ENCODE peak calls at places on chromosomes 16 and 17, in eight cellular contexts. One of them, this sample, is unnamed. For H3K4me1, the result is how much of the 10 kb centered on the place peaks cover.

GRCh38 chr17:49739662-49740271 is 24.2 kb downstream of the FAM117A start:
- DNase-seq in pancreas: peak
- DNase-seq in CD8-positive, alpha-beta memory T cell: peak
- DNase-seq in cardiac muscle cell: peak
- DNase-seq in mesenchymal stem cell: peak
- DNase-seq in BE2C: peak
- DNase-seq in endothelial cell of umbilical vein: peak
- DNase-seq in adrenal gland: peak
- DNase-seq in this sample: peak

GRCh38 chr17:1797323-1797722 is 32.4 kb downstream of the SMYD4 start:
- DNase-seq in cardiac muscle cell: no peak
- DNase-seq in endothelial cell of umbilical vein: no peak
- DNase-seq in BE2C: peak
- DNase-seq in adrenal gland: no peak
- DNase-seq in CD8-positive, alpha-beta memory T cell: no peak
- DNase-seq in mesenchymal stem cell: no peak
- DNase-seq in pancreas: no peak
- DNase-seq in this sample: no peak

GRCh38 chr16:81473066-81473488 is 28.5 kb downstream of the CMIP start:
- DNase-seq in BE2C: no peak
- DNase-seq in adrenal gland: no peak
- DNase-seq in cardiac muscle cell: no peak
- DNase-seq in mesenchymal stem cell: no peak
- DNase-seq in endothelial cell of umbilical vein: peak
- DNase-seq in pancreas: no peak
- DNase-seq in CD8-positive, alpha-beta memory T cell: no peak
- DNase-seq in this sample: no peak

GRCh38 chr17:30788918-30789317 is 35.6 kb downstream of the CRLF3 start:
- DNase-seq in mesenchymal stem cell: no peak
- DNase-seq in BE2C: no peak
- DNase-seq in pancreas: no peak
- DNase-seq in adrenal gland: no peak
- DNase-seq in CD8-positive, alpha-beta memory T cell: no peak
- DNase-seq in cardiac muscle cell: no peak
- DNase-seq in endothelial cell of umbilical vein: no peak
- DNase-seq in this sample: peak

GRCh38 chr16:56916571-56917403 is 15.2 kb upstream of the HERPUD1 start:
- DNase-seq in pancreas: no peak
- DNase-seq in mesenchymal stem cell: no peak
- DNase-seq in CD8-positive, alpha-beta memory T cell: no peak
- DNase-seq in BE2C: no peak
- DNase-seq in endothelial cell of umbilical vein: no peak
- DNase-seq in cardiac muscle cell: no peak
- DNase-seq in adrenal gland: no peak
- DNase-seq in this sample: no peak

GRCh38 chr17:2929881-2930533 is 133.4 kb downstream of the OR1D5 start:
- DNase-seq in adrenal gland: no peak
- DNase-seq in BE2C: peak
- DNase-seq in endothelial cell of umbilical vein: peak
- DNase-seq in cardiac muscle cell: peak
- DNase-seq in CD8-positive, alpha-beta memory T cell: no peak
- DNase-seq in mesenchymal stem cell: peak
- DNase-seq in pancreas: peak
- DNase-seq in this sample: no peak

GRCh38 chr16:68790130-68790761 is 53.1 kb upstream of the TANGO6 start:
- DNase-seq in cardiac muscle cell: peak
- DNase-seq in pancreas: no peak
- DNase-seq in CD8-positive, alpha-beta memory T cell: no peak
- DNase-seq in mesenchymal stem cell: peak
- DNase-seq in endothelial cell of umbilical vein: no peak
- DNase-seq in adrenal gland: no peak
- DNase-seq in BE2C: no peak
- DNase-seq in this sample: peak

GRCh38 chr17:55304171-55304859 is 39.6 kb downstream of the HLF start:
- DNase-seq in cardiac muscle cell: no peak
- DNase-seq in pancreas: no peak
- DNase-seq in CD8-positive, alpha-beta memory T cell: no peak
- DNase-seq in endothelial cell of umbilical vein: no peak
- DNase-seq in adrenal gland: no peak
- DNase-seq in mesenchymal stem cell: no peak
- DNase-seq in BE2C: no peak
- DNase-seq in this sample: no peak

GRCh38 chr17:22703204-22703603 is 1010.9 kb downstream of the KCNJ18 start:
- DNase-seq in adrenal gland: no peak
- DNase-seq in cardiac muscle cell: no peak
- DNase-seq in endothelial cell of umbilical vein: no peak
- DNase-seq in CD8-positive, alpha-beta memory T cell: no peak
- DNase-seq in BE2C: no peak
- DNase-seq in mesenchymal stem cell: no peak
- DNase-seq in pancreas: no peak
- DNase-seq in this sample: no peak

GRCh38 chr17:48757524-48757961 is 29.0 kb upstream of the HOXB13 start:
- DNase-seq in endothelial cell of umbilical vein: no peak
- DNase-seq in BE2C: no peak
- DNase-seq in CD8-positive, alpha-beta memory T cell: no peak
- DNase-seq in cardiac muscle cell: no peak
- DNase-seq in pancreas: no peak
- DNase-seq in mesenchymal stem cell: no peak
- DNase-seq in adrenal gland: no peak
- DNase-seq in this sample: no peak

GRCh38 chr16:75402821-75403475 is 30.4 kb downstream of the CFDP1 start:
- DNase-seq in endothelial cell of umbilical vein: peak
- DNase-seq in CD8-positive, alpha-beta memory T cell: peak
- DNase-seq in mesenchymal stem cell: peak
- DNase-seq in pancreas: no peak
- DNase-seq in adrenal gland: no peak
- DNase-seq in BE2C: peak
- DNase-seq in cardiac muscle cell: peak
- DNase-seq in this sample: no peak

GRCh38 chr17:28985950-28986713 is 19.7 kb downstream of the SEZ6 start:
- DNase-seq in adrenal gland: no peak
- DNase-seq in cardiac muscle cell: no peak
- DNase-seq in mesenchymal stem cell: no peak
- DNase-seq in CD8-positive, alpha-beta memory T cell: no peak
- DNase-seq in BE2C: no peak
- DNase-seq in pancreas: no peak
- DNase-seq in endothelial cell of umbilical vein: no peak
- DNase-seq in this sample: no peak

GRCh38 chr17:51645056-51645455 is 384.7 kb downstream of the UTP18 start:
- DNase-seq in CD8-positive, alpha-beta memory T cell: no peak
- DNase-seq in endothelial cell of umbilical vein: no peak
- DNase-seq in cardiac muscle cell: no peak
- DNase-seq in BE2C: no peak
- DNase-seq in pancreas: no peak
- DNase-seq in mesenchymal stem cell: no peak
- DNase-seq in adrenal gland: no peak
- DNase-seq in this sample: no peak

GRCh38 chr16:11634307-11634706 is 33.9 kb upstream of the SNN start:
- DNase-seq in pancreas: no peak
- DNase-seq in mesenchymal stem cell: no peak
- DNase-seq in adrenal gland: no peak
- DNase-seq in CD8-positive, alpha-beta memory T cell: no peak
- DNase-seq in cardiac muscle cell: no peak
- DNase-seq in BE2C: no peak
- DNase-seq in endothelial cell of umbilical vein: no peak
- DNase-seq in this sample: no peak

GRCh38 chr16:11635127-11635652 is 33.1 kb upstream of the SNN start:
- DNase-seq in endothelial cell of umbilical vein: no peak
- DNase-seq in CD8-positive, alpha-beta memory T cell: no peak
- DNase-seq in BE2C: no peak
- DNase-seq in adrenal gland: no peak
- DNase-seq in mesenchymal stem cell: no peak
- DNase-seq in cardiac muscle cell: no peak
- DNase-seq in pancreas: no peak
- DNase-seq in this sample: no peak

GRCh38 chr16:11637320-11637719 is 30.9 kb upstream of the SNN start:
- DNase-seq in adrenal gland: no peak
- DNase-seq in BE2C: no peak
- DNase-seq in cardiac muscle cell: no peak
- DNase-seq in endothelial cell of umbilical vein: no peak
- DNase-seq in CD8-positive, alpha-beta memory T cell: no peak
- DNase-seq in mesenchymal stem cell: no peak
- DNase-seq in pancreas: no peak
- DNase-seq in this sample: no peak

GRCh38 chr16:11636172-11636721 is 32.0 kb upstream of the SNN start:
- DNase-seq in adrenal gland: no peak
- DNase-seq in BE2C: no peak
- DNase-seq in pancreas: no peak
- DNase-seq in cardiac muscle cell: no peak
- DNase-seq in endothelial cell of umbilical vein: no peak
- DNase-seq in mesenchymal stem cell: no peak
- DNase-seq in CD8-positive, alpha-beta memory T cell: peak
- DNase-seq in this sample: peak

DNA sequence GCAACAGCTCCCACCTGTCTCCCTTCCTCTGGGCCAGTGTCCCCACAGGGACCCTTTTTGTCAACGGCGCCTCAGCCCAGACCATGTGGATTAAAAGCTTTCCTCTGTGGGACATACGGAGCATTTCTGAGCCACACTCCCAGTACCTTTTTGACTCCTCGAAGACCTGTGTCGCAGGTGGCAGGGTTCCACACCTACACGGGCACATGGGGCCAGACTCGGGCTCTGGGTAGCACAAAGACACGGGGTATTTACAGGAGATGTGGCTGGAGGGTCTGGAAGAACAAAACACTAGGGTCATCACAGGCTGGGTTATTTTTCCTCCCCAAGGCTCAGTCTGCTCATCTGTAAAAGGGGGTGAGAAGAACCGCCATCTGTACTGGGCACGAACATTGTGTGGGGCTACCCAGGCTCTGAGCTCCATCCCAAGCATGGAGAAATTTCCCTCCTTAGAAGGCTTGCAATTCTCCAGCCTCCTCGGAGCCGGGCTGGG is 32.5 kb upstream of the SNN start:
- DNase-seq in cardiac muscle cell: no peak
- DNase-seq in pancreas: no peak
- DNase-seq in endothelial cell of umbilical vein: no peak
- DNase-seq in CD8-positive, alpha-beta memory T cell: no peak
- DNase-seq in adrenal gland: no peak
- DNase-seq in BE2C: no peak
- DNase-seq in mesenchymal stem cell: no peak
- DNase-seq in this sample: no peak
- H3K4me3 ChIP-seq in cardiac muscle cell: no peak
- H3K4me3 ChIP-seq in pancreas: no peak
- H3K4me3 ChIP-seq in endothelial cell of umbilical vein: no peak
- H3K4me3 ChIP-seq in CD8-positive, alpha-beta memory T cell: no peak
- H3K4me3 ChIP-seq in adrenal gland: no peak
- H3K4me3 ChIP-seq in BE2C: no peak
- H3K4me3 ChIP-seq in mesenchymal stem cell: no peak
- H3K4me3 ChIP-seq in this sample: no peak

GRCh38 chr16:14100825-14101224 is 29.7 kb downstream of the MRTFB start:
- DNase-seq in mesenchymal stem cell: no peak
- DNase-seq in adrenal gland: no peak
- DNase-seq in endothelial cell of umbilical vein: no peak
- DNase-seq in CD8-positive, alpha-beta memory T cell: no peak
- DNase-seq in BE2C: no peak
- DNase-seq in cardiac muscle cell: no peak
- DNase-seq in pancreas: no peak
- DNase-seq in this sample: no peak

GRCh38 chr16:14097182-14097951 is 26.2 kb downstream of the MRTFB start:
- DNase-seq in adrenal gland: no peak
- DNase-seq in mesenchymal stem cell: peak
- DNase-seq in pancreas: no peak
- DNase-seq in BE2C: no peak
- DNase-seq in endothelial cell of umbilical vein: no peak
- DNase-seq in cardiac muscle cell: no peak
- DNase-seq in CD8-positive, alpha-beta memory T cell: no peak
- DNase-seq in this sample: peak

GRCh38 chr16:14095883-14096551 is 24.9 kb downstream of the MRTFB start:
- DNase-seq in pancreas: no peak
- DNase-seq in mesenchymal stem cell: no peak
- DNase-seq in adrenal gland: no peak
- DNase-seq in CD8-positive, alpha-beta memory T cell: no peak
- DNase-seq in BE2C: no peak
- DNase-seq in endothelial cell of umbilical vein: no peak
- DNase-seq in cardiac muscle cell: no peak
- DNase-seq in this sample: no peak

GRCh38 chr16:14101415-14101814 is 30.3 kb downstream of the MRTFB start:
- DNase-seq in CD8-positive, alpha-beta memory T cell: no peak
- DNase-seq in endothelial cell of umbilical vein: no peak
- DNase-seq in pancreas: no peak
- DNase-seq in adrenal gland: no peak
- DNase-seq in cardiac muscle cell: peak
- DNase-seq in mesenchymal stem cell: no peak
- DNase-seq in BE2C: no peak
- DNase-seq in this sample: no peak

GRCh38 chr16:14098081-14098480 is 27.0 kb downstream of the MRTFB start:
- DNase-seq in adrenal gland: no peak
- DNase-seq in CD8-positive, alpha-beta memory T cell: no peak
- DNase-seq in endothelial cell of umbilical vein: no peak
- DNase-seq in cardiac muscle cell: no peak
- DNase-seq in pancreas: no peak
- DNase-seq in BE2C: no peak
- DNase-seq in mesenchymal stem cell: peak
- DNase-seq in this sample: no peak
- H3K4me1 ChIP-seq in adrenal gland: under half
- H3K4me1 ChIP-seq in CD8-positive, alpha-beta memory T cell: under half
- H3K4me1 ChIP-seq in endothelial cell of umbilical vein: under half
- H3K4me1 ChIP-seq in cardiac muscle cell: half or more
- H3K4me1 ChIP-seq in pancreas: half or more
- H3K4me1 ChIP-seq in BE2C: under half
- H3K4me1 ChIP-seq in mesenchymal stem cell: under half
- H3K4me1 ChIP-seq in this sample: under half

GRCh38 chr16:3642397-3643094 is 11.9 kb upstream of the DNASE1 start:
- DNase-seq in BE2C: peak
- DNase-seq in CD8-positive, alpha-beta memory T cell: no peak
- DNase-seq in pancreas: no peak
- DNase-seq in adrenal gland: peak
- DNase-seq in mesenchymal stem cell: peak
- DNase-seq in cardiac muscle cell: peak
- DNase-seq in endothelial cell of umbilical vein: peak
- DNase-seq in this sample: no peak
- H3K4me3 ChIP-seq in BE2C: peak
- H3K4me3 ChIP-seq in CD8-positive, alpha-beta memory T cell: no peak
- H3K4me3 ChIP-seq in pancreas: no peak
- H3K4me3 ChIP-seq in adrenal gland: no peak
- H3K4me3 ChIP-seq in mesenchymal stem cell: no peak
- H3K4me3 ChIP-seq in cardiac muscle cell: no peak
- H3K4me3 ChIP-seq in endothelial cell of umbilical vein: no peak
- H3K4me3 ChIP-seq in this sample: no peak

DNA sequence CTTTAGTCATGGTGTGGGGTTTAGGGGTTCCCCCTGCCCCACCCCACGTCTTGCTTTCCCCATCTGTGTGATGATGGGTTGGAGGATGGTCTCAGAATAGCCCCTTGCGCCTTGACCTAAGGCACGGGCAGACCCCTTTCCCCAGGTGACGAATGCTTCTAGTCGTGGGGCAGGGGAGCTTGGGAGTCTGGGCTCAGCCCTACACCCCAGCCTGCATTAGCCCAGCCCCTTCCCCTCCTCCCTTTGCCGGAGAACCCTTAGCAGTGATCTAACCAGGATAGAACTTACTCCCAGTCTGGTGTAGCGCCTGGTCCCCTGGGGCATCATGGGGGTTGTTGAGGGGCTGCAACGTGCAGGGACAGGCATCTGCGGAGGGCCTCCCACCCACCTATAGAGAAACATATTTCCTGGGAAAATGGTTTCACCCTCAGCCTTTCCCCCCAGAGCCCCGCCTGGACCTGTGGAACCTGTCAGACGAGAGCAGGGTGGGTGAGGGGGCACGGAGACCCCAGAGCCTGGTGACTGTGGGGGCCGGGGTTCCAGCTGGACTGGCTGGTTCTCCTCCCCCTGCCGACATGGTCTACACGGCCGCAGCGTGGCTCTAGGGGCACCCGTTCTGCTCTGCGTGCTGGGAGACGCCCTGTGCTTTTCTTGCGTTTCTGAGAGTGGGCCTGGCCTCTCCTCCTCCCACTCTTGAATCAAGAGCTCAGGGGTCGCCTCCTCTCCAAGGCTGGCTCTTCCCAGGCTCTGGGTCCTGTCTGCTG is 4.7 kb downstream of the SMTNL2 start:
- DNase-seq in CD8-positive, alpha-beta memory T cell: no peak
- DNase-seq in BE2C: no peak
- DNase-seq in cardiac muscle cell: no peak
- DNase-seq in mesenchymal stem cell: no peak
- DNase-seq in endothelial cell of umbilical vein: no peak
- DNase-seq in adrenal gland: no peak
- DNase-seq in pancreas: no peak
- DNase-seq in this sample: no peak
- H3K4me1 ChIP-seq in CD8-positive, alpha-beta memory T cell: under half
- H3K4me1 ChIP-seq in BE2C: under half
- H3K4me1 ChIP-seq in cardiac muscle cell: half or more
- H3K4me1 ChIP-seq in mesenchymal stem cell: under half
- H3K4me1 ChIP-seq in endothelial cell of umbilical vein: under half
- H3K4me1 ChIP-seq in adrenal gland: under half
- H3K4me1 ChIP-seq in pancreas: under half
- H3K4me1 ChIP-seq in this sample: under half

This sample was measured in lung.